ENCODE peak calls at places on chromosomes 1 and 21, in ten cellular contexts. One of them, this sample, is unnamed.
A peak's percentile ranks its signal among the peaks of the same experiment; 100 is the strongest.

GRCh38 chr1:168913711-168914463 is 184.9 kb upstream of the DPT start:
- DNase-seq in myocyte: no peak
- DNase-seq in brain microvascular endothelial cell: no peak
- DNase-seq in BE2C: peak; percentile 29
- DNase-seq in frontal cortex: no peak
- DNase-seq in NCI-H774: no peak
- DNase-seq in kidney tubule cell: no peak
- DNase-seq in GM03348: no peak
- DNase-seq in caudate nucleus: no peak
- DNase-seq in activated CD8-positive, alpha-beta T cell treated with anti-CD3 and anti-CD28 coated beads for 36 hours: no peak
- DNase-seq in this sample: no peak

GRCh38 chr1:115714572-115715141 is 53.9 kb downstream of the CASQ2 start:
- DNase-seq in frontal cortex: no peak
- DNase-seq in kidney tubule cell: peak; percentile 97
- DNase-seq in caudate nucleus: no peak
- DNase-seq in GM03348: no peak
- DNase-seq in NCI-H774: no peak
- DNase-seq in brain microvascular endothelial cell: no peak
- DNase-seq in myocyte: no peak
- DNase-seq in activated CD8-positive, alpha-beta T cell treated with anti-CD3 and anti-CD28 coated beads for 36 hours: no peak
- DNase-seq in BE2C: no peak
- DNase-seq in this sample: no peak

GRCh38 chr1:200912737-200913407 is 18.2 kb downstream of the INAVA start:
- DNase-seq in NCI-H774: no peak
- DNase-seq in kidney tubule cell: no peak
- DNase-seq in caudate nucleus: peak; percentile 7
- DNase-seq in activated CD8-positive, alpha-beta T cell treated with anti-CD3 and anti-CD28 coated beads for 36 hours: no peak
- DNase-seq in BE2C: no peak
- DNase-seq in myocyte: no peak
- DNase-seq in brain microvascular endothelial cell: no peak
- DNase-seq in frontal cortex: no peak
- DNase-seq in GM03348: no peak
- DNase-seq in this sample: no peak

GRCh38 chr21:16579538-16579937 is 849.8 kb downstream of the USP25 start:
- DNase-seq in BE2C: no peak
- DNase-seq in kidney tubule cell: no peak
- DNase-seq in GM03348: no peak
- DNase-seq in activated CD8-positive, alpha-beta T cell treated with anti-CD3 and anti-CD28 coated beads for 36 hours: no peak
- DNase-seq in NCI-H774: no peak
- DNase-seq in frontal cortex: no peak
- DNase-seq in brain microvascular endothelial cell: no peak
- DNase-seq in myocyte: peak; percentile 32
- DNase-seq in caudate nucleus: no peak
- DNase-seq in this sample: peak; percentile 91

GRCh38 chr1:68121536-68121935 is 71.1 kb upstream of the DIRAS3 start:
- DNase-seq in BE2C: no peak
- DNase-seq in GM03348: peak; percentile 51
- DNase-seq in brain microvascular endothelial cell: peak; percentile 77
- DNase-seq in myocyte: peak; percentile 43
- DNase-seq in caudate nucleus: no peak
- DNase-seq in kidney tubule cell: peak; percentile 89
- DNase-seq in NCI-H774: no peak
- DNase-seq in frontal cortex: no peak
- DNase-seq in activated CD8-positive, alpha-beta T cell treated with anti-CD3 and anti-CD28 coated beads for 36 hours: no peak
- DNase-seq in this sample: no peak

GRCh38 chr1:159056069-159056698 is 20.4 kb downstream of the AIM2 start:
- DNase-seq in kidney tubule cell: no peak
- DNase-seq in caudate nucleus: no peak
- DNase-seq in myocyte: no peak
- DNase-seq in brain microvascular endothelial cell: no peak
- DNase-seq in BE2C: no peak
- DNase-seq in activated CD8-positive, alpha-beta T cell treated with anti-CD3 and anti-CD28 coated beads for 36 hours: no peak
- DNase-seq in NCI-H774: no peak
- DNase-seq in GM03348: no peak
- DNase-seq in frontal cortex: no peak
- DNase-seq in this sample: no peak

GRCh38 chr1:36971832-36972231 is 62.5 kb downstream of the GRIK3 start:
- DNase-seq in activated CD8-positive, alpha-beta T cell treated with anti-CD3 and anti-CD28 coated beads for 36 hours: no peak
- DNase-seq in frontal cortex: no peak
- DNase-seq in GM03348: no peak
- DNase-seq in myocyte: no peak
- DNase-seq in NCI-H774: no peak
- DNase-seq in BE2C: no peak
- DNase-seq in kidney tubule cell: peak; percentile 23
- DNase-seq in caudate nucleus: no peak
- DNase-seq in brain microvascular endothelial cell: no peak
- DNase-seq in this sample: no peak

GRCh38 chr1:162310337-162310736 is 66.3 kb downstream of the SPATA46 start:
- DNase-seq in activated CD8-positive, alpha-beta T cell treated with anti-CD3 and anti-CD28 coated beads for 36 hours: no peak
- DNase-seq in kidney tubule cell: peak; percentile 87
- DNase-seq in caudate nucleus: no peak
- DNase-seq in BE2C: no peak
- DNase-seq in GM03348: no peak
- DNase-seq in myocyte: no peak
- DNase-seq in NCI-H774: no peak
- DNase-seq in brain microvascular endothelial cell: peak; percentile 67
- DNase-seq in frontal cortex: no peak
- DNase-seq in this sample: no peak

GRCh38 chr1:169925505-169926482 is 32.1 kb upstream of the SCYL3 start:
- DNase-seq in activated CD8-positive, alpha-beta T cell treated with anti-CD3 and anti-CD28 coated beads for 36 hours: no peak
- DNase-seq in frontal cortex: no peak
- DNase-seq in BE2C: no peak
- DNase-seq in myocyte: no peak
- DNase-seq in kidney tubule cell: no peak
- DNase-seq in caudate nucleus: no peak
- DNase-seq in GM03348: no peak
- DNase-seq in brain microvascular endothelial cell: no peak
- DNase-seq in NCI-H774: peak; percentile 8
- DNase-seq in this sample: peak; percentile 61

GRCh38 chr1:24507423-24507804 is 4.8 kb downstream of the RCAN3 start:
- DNase-seq in BE2C: no peak
- DNase-seq in myocyte: no peak
- DNase-seq in brain microvascular endothelial cell: no peak
- DNase-seq in caudate nucleus: no peak
- DNase-seq in activated CD8-positive, alpha-beta T cell treated with anti-CD3 and anti-CD28 coated beads for 36 hours: no peak
- DNase-seq in NCI-H774: no peak
- DNase-seq in frontal cortex: no peak
- DNase-seq in GM03348: no peak
- DNase-seq in kidney tubule cell: no peak
- DNase-seq in this sample: no peak

GRCh38 chr1:38527373-38527966 is 332.1 kb downstream of the RRAGC start:
- DNase-seq in kidney tubule cell: no peak
- DNase-seq in caudate nucleus: no peak
- DNase-seq in GM03348: no peak
- DNase-seq in BE2C: no peak
- DNase-seq in myocyte: no peak
- DNase-seq in frontal cortex: no peak
- DNase-seq in activated CD8-positive, alpha-beta T cell treated with anti-CD3 and anti-CD28 coated beads for 36 hours: peak; percentile 89
- DNase-seq in brain microvascular endothelial cell: no peak
- DNase-seq in NCI-H774: no peak
- DNase-seq in this sample: peak; percentile 96

GRCh38 chr1:79614762-79615161 is 608.2 kb upstream of the ADGRL4 start:
- DNase-seq in caudate nucleus: no peak
- DNase-seq in myocyte: no peak
- DNase-seq in GM03348: peak; percentile 7
- DNase-seq in activated CD8-positive, alpha-beta T cell treated with anti-CD3 and anti-CD28 coated beads for 36 hours: no peak
- DNase-seq in brain microvascular endothelial cell: no peak
- DNase-seq in BE2C: no peak
- DNase-seq in frontal cortex: no peak
- DNase-seq in kidney tubule cell: peak; percentile 31
- DNase-seq in NCI-H774: no peak
- DNase-seq in this sample: peak; percentile 16

GRCh38 chr1:31934706-31935629 is 3.2 kb downstream of the PTP4A2 start:
- DNase-seq in BE2C: no peak
- DNase-seq in NCI-H774: no peak
- DNase-seq in frontal cortex: no peak
- DNase-seq in GM03348: peak; percentile 53
- DNase-seq in activated CD8-positive, alpha-beta T cell treated with anti-CD3 and anti-CD28 coated beads for 36 hours: peak; percentile 63
- DNase-seq in caudate nucleus: no peak
- DNase-seq in kidney tubule cell: peak; percentile 48
- DNase-seq in myocyte: peak; percentile 41
- DNase-seq in brain microvascular endothelial cell: no peak
- DNase-seq in this sample: no peak

GRCh38 chr1:33429846-33430750 is 797 bp downstream of the PHC2 start:
- DNase-seq in NCI-H774: peak; percentile 50
- DNase-seq in kidney tubule cell: peak; percentile 35
- DNase-seq in frontal cortex: peak; percentile 48
- DNase-seq in myocyte: no peak
- DNase-seq in brain microvascular endothelial cell: no peak
- DNase-seq in caudate nucleus: peak; percentile 61
- DNase-seq in activated CD8-positive, alpha-beta T cell treated with anti-CD3 and anti-CD28 coated beads for 36 hours: peak; percentile 37
- DNase-seq in GM03348: no peak
- DNase-seq in BE2C: peak; percentile 14
- DNase-seq in this sample: peak; percentile 7

GRCh38 chr1:161207173-161207572 is 5.0 kb downstream of the NDUFS2 start:
- DNase-seq in kidney tubule cell: no peak
- DNase-seq in GM03348: no peak
- DNase-seq in myocyte: peak; percentile 32
- DNase-seq in NCI-H774: no peak
- DNase-seq in frontal cortex: no peak
- DNase-seq in brain microvascular endothelial cell: peak; percentile 85
- DNase-seq in BE2C: no peak
- DNase-seq in activated CD8-positive, alpha-beta T cell treated with anti-CD3 and anti-CD28 coated beads for 36 hours: no peak
- DNase-seq in caudate nucleus: no peak
- DNase-seq in this sample: no peak